ENCODE peak calls at places on chromosomes 3 and 15, in five cellular contexts. T is H1, X is H9, B is mesenchymal stem cell, C is neuronal stem cell. Z is an unnamed sample.

GRCh38 chr15:99123706-99124451 is 19.0 kb downstream of the SYNM start:
- DNase-seq in T (no peak), X (peak; percentile 62), B (peak; percentile 99), C (peak; percentile 63), Z (peak; percentile 56)

GRCh38 chr15:89192771-89193170 is 28.6 kb downstream of the RLBP1 start:
- DNase-seq in T (no peak), X (no peak), B (no peak), C (no peak), Z (no peak)

GRCh38 chr3:88113311-88114162 is 36.2 kb upstream of the C3orf38 start:
- DNase-seq in T (peak; percentile 67), X (peak; percentile 41), B (peak; percentile 80), C (peak; percentile 57), Z (peak; percentile 88)

GRCh38 chr3:112672716-112673506 is 32.0 kb upstream of the CCDC80 start:
- DNase-seq in T (no peak), X (no peak), B (no peak), C (no peak), Z (no peak)

GRCh38 chr15:36232491-36232890 is 346.9 kb upstream of the CDIN1 start:
- DNase-seq in T (no peak), X (no peak), B (no peak), C (no peak), Z (no peak)

GRCh38 chr3:106829206-106829605 is 548.0 kb upstream of the CCDC54 start:
- DNase-seq in T (no peak), X (no peak), B (peak; percentile 54), C (no peak), Z (peak; percentile 45)

GRCh38 chr15:69595009-69595825 is 142.6 kb downstream of the RPLP1 start:
- DNase-seq in T (no peak), X (peak; percentile 25), B (peak; percentile 5), C (no peak), Z (peak; percentile 69)

GRCh38 chr3:99808163-99808794 is 9.4 kb upstream of the CMSS1 start:
- DNase-seq in T (peak; percentile 73), X (peak; percentile 71), B (peak; percentile 78), C (peak; percentile 60), Z (peak; percentile 87)

GRCh38 chr3:170044280-170044679 is 6.5 kb downstream of the GPR160 start:
- DNase-seq in T (no peak), X (no peak), B (no peak), C (no peak), Z (no peak)

DNA sequence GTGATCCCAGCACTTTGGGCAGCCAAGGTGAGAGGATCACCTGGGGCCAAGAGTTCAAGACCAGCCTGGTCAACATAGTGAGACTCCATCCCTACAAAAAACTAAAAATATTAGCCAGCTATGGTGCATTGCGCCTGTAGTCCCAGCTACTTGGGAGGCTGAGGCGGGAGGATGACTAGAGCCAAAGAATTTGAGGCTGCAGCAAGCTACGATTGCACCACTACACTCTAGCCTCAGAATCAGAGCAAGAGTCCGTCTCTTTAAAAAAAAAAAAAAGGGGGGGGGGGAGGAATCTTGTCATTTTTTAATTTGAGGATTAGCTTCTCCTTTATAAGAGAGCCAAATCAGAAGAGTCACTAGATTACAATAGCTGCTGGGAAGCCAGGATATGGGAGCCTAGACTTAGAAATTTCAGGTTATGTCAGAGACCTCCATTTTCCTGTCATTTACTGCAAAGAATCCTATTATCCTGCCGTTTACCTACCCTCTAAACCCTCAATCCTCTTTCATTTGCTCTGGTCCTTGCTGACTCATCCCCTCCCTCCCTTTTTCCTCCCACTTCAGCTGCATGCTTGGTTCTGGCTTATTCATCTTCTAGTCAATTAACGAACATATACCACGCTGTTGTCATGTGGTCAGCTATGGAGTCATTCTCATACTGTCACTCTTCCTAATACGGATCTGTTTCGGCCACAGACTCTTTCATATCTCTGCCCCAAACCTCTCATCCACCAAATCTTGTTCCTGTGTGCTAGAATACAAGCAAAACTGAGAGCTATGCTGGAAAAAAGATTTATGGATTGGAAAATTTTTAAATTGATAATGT is 83.8 kb upstream of the PPIB start:
- DNase-seq in T (no peak), X (peak; percentile 46), B (peak; percentile 96), C (peak; percentile 11), Z (peak; percentile 73)
- H2BK12ac ChIP-seq in T (peak overlapping the region; percentile 93), X (peak overlapping the region; percentile 77), B (peak overlapping the region; percentile 84), C (no peak overlapping the region), Z (peak overlapping the region; percentile 80)

DNA sequence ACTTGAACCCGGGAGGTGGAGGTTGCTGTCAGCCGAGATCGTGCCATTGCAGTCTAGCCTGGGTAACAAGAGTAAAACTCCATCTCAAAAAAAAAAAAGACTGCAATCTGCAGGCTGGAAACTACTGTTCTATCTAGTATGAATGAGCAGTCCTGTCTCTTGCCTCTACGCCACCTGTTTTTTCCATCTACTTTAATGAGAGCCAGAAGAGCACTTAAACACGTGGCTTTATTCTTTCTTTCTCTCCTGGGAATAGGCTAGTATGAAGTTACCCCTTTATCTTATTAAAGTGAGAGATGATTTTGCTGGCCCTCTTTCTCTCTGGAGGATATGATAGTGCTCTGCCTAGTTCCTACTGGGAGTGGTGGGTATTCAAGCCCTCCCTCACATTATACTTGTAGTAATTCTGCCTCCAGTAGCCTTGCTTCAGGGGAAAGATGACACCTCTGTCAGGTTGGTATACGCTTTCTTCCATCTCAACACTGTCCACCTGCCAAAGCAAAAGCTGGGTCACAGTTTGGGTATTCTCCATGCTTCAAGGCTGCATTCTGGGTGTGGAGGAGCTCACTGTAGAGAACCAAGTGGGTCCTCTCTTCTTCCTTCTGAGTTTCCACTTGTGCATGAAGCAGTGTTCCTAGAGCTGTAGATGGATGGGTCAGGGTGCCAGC is 17.8 kb downstream of the MAPKBP1 start:
- DNase-seq in T (no peak), X (no peak), B (no peak), C (no peak), Z (no peak)
- H4K91ac ChIP-seq in T (no peak overlapping the region), X (no peak overlapping the region), B (no peak overlapping the region), C (no peak overlapping the region), Z (peak overlapping the region; percentile 25)

GRCh38 chr3:182487621-182488020 is 305.7 kb upstream of the ATP11B start:
- DNase-seq in T (no peak), X (no peak), B (no peak), C (no peak), Z (no peak)

GRCh38 chr3:182487048-182487447 is 306.3 kb upstream of the ATP11B start:
- DNase-seq in T (no peak), X (no peak), B (no peak), C (no peak), Z (no peak)

GRCh38 chr3:182491571-182491970 is 301.7 kb upstream of the ATP11B start:
- DNase-seq in T (no peak), X (no peak), B (no peak), C (no peak), Z (no peak)

GRCh38 chr3:182490601-182491485 is 302.5 kb upstream of the ATP11B start:
- DNase-seq in T (no peak), X (no peak), B (peak; percentile 6), C (peak; percentile 41), Z (peak; percentile 57)

GRCh38 chr3:182492536-182492935 is 300.8 kb upstream of the ATP11B start:
- DNase-seq in T (no peak), X (no peak), B (no peak), C (no peak), Z (no peak)
- H2BK12ac ChIP-seq in T (no peak overlapping the region), X (no peak overlapping the region), B (no peak overlapping the region), C (no peak overlapping the region), Z (no peak overlapping the region)

DNA sequence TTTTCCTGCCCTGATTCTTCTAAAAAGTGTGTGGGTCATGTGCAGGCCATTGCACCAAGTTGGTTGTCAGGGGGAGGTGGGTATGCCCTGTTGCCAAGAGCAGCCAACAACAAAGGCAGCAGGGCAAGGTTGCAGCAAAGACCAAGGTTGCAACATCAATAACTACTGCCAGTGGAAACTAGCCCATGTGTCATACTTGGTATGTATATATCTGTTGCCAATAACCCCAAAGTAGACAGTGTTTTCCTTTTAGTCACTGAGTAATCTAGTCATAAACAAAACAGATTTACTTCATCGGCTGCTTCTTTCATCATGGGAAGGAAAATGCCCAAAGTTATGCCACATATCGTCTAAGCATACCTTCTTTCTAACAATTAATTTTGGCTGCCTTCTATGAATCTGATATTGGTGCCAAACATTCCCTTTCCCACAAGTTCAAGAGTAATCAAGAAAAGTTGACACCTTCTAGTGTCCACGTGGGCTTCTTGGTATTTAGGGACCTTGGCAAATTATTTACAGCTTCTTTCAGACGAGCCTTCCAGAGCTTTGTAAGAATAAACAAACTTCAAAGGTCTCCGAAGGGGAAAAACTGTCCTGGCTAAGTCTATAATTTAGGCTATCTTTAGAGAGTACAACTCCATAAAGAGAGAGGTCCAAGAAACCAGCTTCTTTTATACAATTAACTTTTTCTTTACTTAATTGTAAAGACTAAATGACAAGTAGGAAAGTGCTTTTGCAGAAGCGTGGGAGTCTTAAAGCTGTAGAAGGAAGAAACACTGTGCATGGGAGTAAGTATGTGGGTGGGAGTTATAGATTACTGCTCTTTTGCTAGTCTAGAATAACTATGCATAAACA is 10.1 kb upstream of the MBNL1 start:
- DNase-seq in T (no peak), X (no peak), B (peak; percentile 99), C (no peak), Z (peak; percentile 97)
- H4K91ac ChIP-seq in T (no peak overlapping the region), X (no peak overlapping the region), B (no peak overlapping the region), C (no peak overlapping the region), Z (no peak overlapping the region)

DNA sequence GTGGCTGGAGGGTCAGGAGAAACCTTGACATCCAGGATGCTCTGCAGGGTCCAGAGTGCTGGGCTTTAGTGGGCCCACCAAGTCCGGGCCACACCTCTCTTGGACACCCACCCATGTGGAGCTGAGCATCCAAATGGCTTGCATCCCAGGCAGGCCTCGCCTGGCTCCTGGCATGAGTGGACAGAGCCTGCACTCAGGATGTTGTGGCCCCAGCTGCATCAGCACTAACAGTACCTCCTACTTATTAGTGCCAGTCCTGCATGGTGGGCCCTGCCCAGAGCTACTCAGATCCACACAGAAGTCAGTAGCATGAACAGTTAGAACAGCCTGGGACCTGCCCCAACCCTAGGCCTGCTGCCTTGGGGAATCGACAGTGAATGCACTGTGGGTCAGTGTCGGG is 42.2 kb upstream of the MRPS22 start:
- DNase-seq in T (no peak), X (no peak), B (no peak), C (no peak), Z (no peak)
- H2BK12ac ChIP-seq in T (no peak overlapping the region), X (no peak overlapping the region), B (peak overlapping the region; percentile 95), C (no peak overlapping the region), Z (peak overlapping the region; percentile 70)

GRCh38 chr15:63135804-63136203 is 14.1 kb downstream of the LACTB start:
- DNase-seq in T (no peak), X (no peak), B (peak; percentile 78), C (no peak), Z (peak; percentile 50)
- H4K91ac ChIP-seq in T (no peak overlapping the region), X (no peak overlapping the region), B (no peak overlapping the region), C (no peak overlapping the region), Z (no peak overlapping the region)

GRCh38 chr3:193640728-193641127 is 47.7 kb downstream of the OPA1 start:
- DNase-seq in T (no peak), X (no peak), B (no peak), C (no peak), Z (no peak)
- H2BK12ac ChIP-seq in T (no peak overlapping the region), X (no peak overlapping the region), B (no peak overlapping the region), C (no peak overlapping the region), Z (no peak overlapping the region)

Z was measured in trophoblast cell.